ENCODE peak calls at places on chromosomes 7 and 10, in nine cellular contexts. B is pancreas, U is psoas muscle, W is HepG2, X is lower lobe of right lung, O is right lobe of liver, M is endodermal cell, T is BJ, C is fibroblast of lung. G is an unnamed sample.

GRCh38 chr10:132279873-132280645 is 27.7 kb downstream of the STK32C start:
- DNase-seq in B (no peak), U (peak; percentile 4), W (no peak), X (peak; percentile 20), O (peak; percentile 39), M (no peak), T (no peak), C (no peak), G (no peak)

GRCh38 chr10:22320591-22321155 is at the start of gene BMI1:
- DNase-seq in B (peak; percentile 83), U (peak; percentile 84), W (peak; percentile 63), X (peak; percentile 77), O (peak; percentile 85), M (peak; percentile 92), T (no peak), C (peak; percentile 85), G (no peak)

GRCh38 chr7:144836545-144836842 is 641 bp upstream of the TPK1 start:
- DNase-seq in B (no peak), U (no peak), W (no peak), X (no peak), O (no peak), M (no peak), T (no peak), C (no peak), G (no peak)

GRCh38 chr10:1035201-1035600 is 9.5 kb upstream of the IDI2 start:
- DNase-seq in B (no peak), U (peak; percentile 62), W (no peak), X (no peak), O (no peak), M (no peak), T (no peak), C (no peak), G (no peak)

GRCh38 chr10:75773139-75773801 is 341.8 kb downstream of the LRMDA start:
- DNase-seq in B (peak; percentile 56), U (no peak), W (peak; percentile 92), X (no peak), O (no peak), M (no peak), T (no peak), C (peak; percentile 93), G (no peak)

GRCh38 chr7:4693749-4694148 is 11.7 kb downstream of the FOXK1 start:
- DNase-seq in B (no peak), U (no peak), W (no peak), X (no peak), O (no peak), M (no peak), T (no peak), C (no peak), G (no peak)

GRCh38 chr10:34575882-34576281 is 239.2 kb downstream of the PARD3 start:
- DNase-seq in B (no peak), U (no peak), W (no peak), X (no peak), O (no peak), M (no peak), T (no peak), C (no peak), G (no peak)

GRCh38 chr7:156725074-156725473 is 84.5 kb downstream of the RNF32 start:
- DNase-seq in B (no peak), U (no peak), W (no peak), X (no peak), O (no peak), M (no peak), T (no peak), C (peak; percentile 91), G (no peak)

GRCh38 chr7:124459101-124460052 is 306.2 kb downstream of the GPR37 start:
- DNase-seq in B (no peak), U (no peak), W (peak; percentile 21), X (no peak), O (no peak), M (no peak), T (peak; percentile 28), C (peak; percentile 97), G (no peak)

GRCh38 chr7:2110586-2111396 is 122.0 kb downstream of the MAD1L1 start:
- DNase-seq in B (no peak), U (no peak), W (peak; percentile 93), X (no peak), O (no peak), M (no peak), T (no peak), C (peak; percentile 39), G (no peak)

GRCh38 chr10:6543431-6544005 is 36.6 kb downstream of the PRKCQ start:
- DNase-seq in B (no peak), U (no peak), W (no peak), X (no peak), O (no peak), M (peak; percentile 49), T (no peak), C (no peak), G (no peak)

GRCh38 chr10:103820101-103821062 is 35.0 kb downstream of the SH3PXD2A start:
- DNase-seq in B (no peak), U (peak; percentile 78), W (no peak), X (peak; percentile 60), O (peak; percentile 60), M (no peak), T (no peak), C (peak; percentile 84), G (peak; percentile 85)

GRCh38 chr10:12510566-12510965 is 161.2 kb downstream of the CAMK1D start:
- DNase-seq in B (no peak), U (no peak), W (no peak), X (no peak), O (no peak), M (no peak), T (no peak), C (no peak), G (no peak)

GRCh38 chr10:101772017-101772894 is 3.7 kb downstream of the FGF8 start:
- DNase-seq in B (no peak), U (no peak), W (no peak), X (no peak), O (no peak), M (peak; percentile 51), T (no peak), C (no peak), G (no peak)

GRCh38 chr10:102611514-102612095 is 32.7 kb upstream of the TRIM8 start:
- DNase-seq in B (no peak), U (no peak), W (no peak), X (no peak), O (peak; percentile 17), M (no peak), T (no peak), C (no peak), G (no peak)

GRCh38 chr7:159023746-159024145 is 120.9 kb downstream of the VIPR2 start:
- DNase-seq in B (no peak), U (no peak), W (no peak), X (no peak), O (peak; percentile 34), M (peak; percentile 31), T (no peak), C (no peak), G (no peak)

GRCh38 chr10:101043356-101043707 is 12.3 kb downstream of the SFXN3 start:
- DNase-seq in B (no peak), U (no peak), W (no peak), X (no peak), O (no peak), M (no peak), T (no peak), C (no peak), G (no peak)

GRCh38 chr10:4474829-4475228 is 351.2 kb upstream of the AKR1E2 start:
- DNase-seq in B (no peak), U (no peak), W (no peak), X (no peak), O (no peak), M (peak; percentile 70), T (no peak), C (no peak), G (no peak)

GRCh38 chr7:96316949-96317348 is 4.9 kb downstream of the SLC25A13 start:
- DNase-seq in B (no peak), U (no peak), W (no peak), X (no peak), O (no peak), M (peak; percentile 78), T (no peak), C (no peak), G (no peak)

GRCh38 chr7:143003393-143004051 is 23.4 kb downstream of the OR9A2 start:
- DNase-seq in B (no peak), U (no peak), W (peak; percentile 1), X (no peak), O (no peak), M (no peak), T (no peak), C (peak; percentile 63), G (no peak)

GRCh38 chr10:79112898-79113431 is 44.2 kb downstream of the ZMIZ1 start:
- DNase-seq in B (no peak), U (peak; percentile 86), W (no peak), X (peak; percentile 62), O (no peak), M (peak; percentile 59), T (no peak), C (peak; percentile 58), G (peak; percentile 76)

GRCh38 chr10:103807996-103808395 is 47.4 kb downstream of the SH3PXD2A start:
- DNase-seq in B (no peak), U (no peak), W (no peak), X (no peak), O (peak; percentile 26), M (no peak), T (no peak), C (no peak), G (no peak)

GRCh38 chr10:111360260-111360925 is 283.6 kb downstream of the ADRA2A start:
- DNase-seq in B (peak; percentile 53), U (peak; percentile 13), W (peak; percentile 69), X (peak; percentile 45), O (peak; percentile 53), M (peak; percentile 88), T (peak; percentile 6), C (no peak), G (no peak)
- TF ChIP-seq CTCF in B (peak; percentile 10), U (peak; percentile 47), W (peak; percentile 78), X (peak; percentile 52), O (peak; percentile 64), M (peak; percentile 84), T (peak; percentile 44), C (no peak), G (no peak)

GRCh38 chr10:125859128-125859817 is 21.8 kb downstream of the DHX32 start:
- DNase-seq in B (no peak), U (no peak), W (no peak), X (no peak), O (no peak), M (no peak), T (no peak), C (no peak), G (no peak)

GRCh38 chr10:125857185-125857760 is 23.8 kb downstream of the DHX32 start:
- DNase-seq in B (no peak), U (no peak), W (no peak), X (no peak), O (no peak), M (no peak), T (no peak), C (no peak), G (no peak)
- H3K36me3 ChIP-seq in B (no peaks in the 10 kb centered on the region), U (peaks cover 3% of the 10 kb centered on the region), W (peaks cover 3% of the 10 kb centered on the region), X (peaks cover 37% of the 10 kb centered on the region), O (peaks cover 25% of the 10 kb centered on the region), M (peaks cover 42% of the 10 kb centered on the region), T (peaks cover 8% of the 10 kb centered on the region), C (peaks cover 1% of the 10 kb centered on the region), G (peaks cover 8% of the 10 kb centered on the region)

GRCh38 chr7:154858836-154859537 is 143.9 kb downstream of the PAXIP1 start:
- DNase-seq in B (no peak), U (no peak), W (no peak), X (no peak), O (no peak), M (peak; percentile 33), T (no peak), C (no peak), G (no peak)
- H3K27me3 ChIP-seq in B (no peaks in the 10 kb centered on the region), U (no peaks in the 10 kb centered on the region), W (peaks cover 4% of the 10 kb centered on the region), X (peaks cover 5% of the 10 kb centered on the region), O (no peaks in the 10 kb centered on the region), M (no peaks in the 10 kb centered on the region), T (no peaks in the 10 kb centered on the region), C (no peaks in the 10 kb centered on the region), G (no peaks in the 10 kb centered on the region)

GRCh38 chr7:41711283-41712064 is 8.6 kb upstream of the INHBA start:
- DNase-seq in B (peak; percentile 33), U (no peak), W (peak; percentile 4), X (peak; percentile 55), O (no peak), M (peak; percentile 86), T (no peak), C (no peak), G (no peak)
- TF ChIP-seq CTCF in B (no peak), U (no peak), W (peak; percentile 49), X (peak; percentile 45), O (peak; percentile 40), M (peak; percentile 81), T (peak; percentile 39), C (peak; percentile 60), G (peak; percentile 8)

G was measured in ascending aorta.